ENCODE peak calls at places on chromosome 1, in six cellular contexts. Y is sigmoid colon, D is thyroid gland, E is bronchial epithelial cell, N is GM06990, J is OCI-LY7. H is an unnamed sample.

GRCh38 chr1:42692461-42692860 is 10.2 kb downstream of the YBX1 start:
- DNase-seq in Y (no peak), D (no peak), E (peak), N (no peak), J (no peak), H (no peak)

GRCh38 chr1:174995121-174995520 is 4.6 kb upstream of the CACYBP start:
- DNase-seq in Y (no peak), D (no peak), E (no peak), N (no peak), J (no peak), H (no peak)

GRCh38 chr1:204359474-204360255 is at the start of gene PLEKHA6:
- DNase-seq in Y (peak), D (no peak), E (no peak), N (no peak), J (no peak), H (no peak)

GRCh38 chr1:215003686-215004085 is 78.9 kb upstream of the KCNK2 start:
- DNase-seq in Y (no peak), D (no peak), E (no peak), N (no peak), J (no peak), H (no peak)

GRCh38 chr1:245458761-245459174 is 304.0 kb downstream of the KIF26B start:
- DNase-seq in Y (no peak), D (no peak), E (peak), N (no peak), J (no peak), H (no peak)

GRCh38 chr1:39082811-39083576 is 56.8 kb downstream of the NDUFS5 start:
- DNase-seq in Y (no peak), D (no peak), E (no peak), N (no peak), J (no peak), H (no peak)

GRCh38 chr1:232045134-232045533 is 418.5 kb downstream of the DISC1 start:
- DNase-seq in Y (no peak), D (no peak), E (no peak), N (no peak), J (no peak), H (no peak)

GRCh38 chr1:182842265-182842664 is 3.1 kb downstream of the DHX9 start:
- DNase-seq in Y (no peak), D (no peak), E (no peak), N (no peak), J (no peak), H (no peak)

GRCh38 chr1:155976913-155977606 is 1.3 kb downstream of the ARHGEF2 start:
- DNase-seq in Y (no peak), D (peak), E (no peak), N (no peak), J (no peak), H (no peak)

GRCh38 chr1:67188137-67188536 is 21.9 kb downstream of the IL23R start:
- DNase-seq in Y (no peak), D (no peak), E (no peak), N (no peak), J (no peak), H (no peak)

GRCh38 chr1:224861317-224861716 is 68.2 kb upstream of the DNAH14 start:
- DNase-seq in Y (no peak), D (no peak), E (no peak), N (no peak), J (no peak), H (no peak)

GRCh38 chr1:225987491-225988316 is 11.4 kb downstream of the SDE2 start:
- DNase-seq in Y (no peak), D (no peak), E (peak), N (no peak), J (peak), H (no peak)

GRCh38 chr1:1929639-1930545 is 10.8 kb upstream of the TMEM52 start:
- DNase-seq in Y (no peak), D (no peak), E (no peak), N (no peak), J (no peak), H (no peak)

GRCh38 chr1:42439940-42440339 is 15.9 kb downstream of the ZMYND12 start:
- DNase-seq in Y (no peak), D (no peak), E (peak), N (no peak), J (no peak), H (no peak)

GRCh38 chr1:240811261-240811660 is 199.3 kb upstream of the GREM2 start:
- DNase-seq in Y (no peak), D (no peak), E (no peak), N (no peak), J (no peak), H (no peak)

GRCh38 chr1:20154306-20154831 is 15.2 kb downstream of the PLA2G2F start:
- DNase-seq in Y (peak), D (no peak), E (no peak), N (no peak), J (no peak), H (no peak)

GRCh38 chr1:212098340-212098739 is 62.8 kb downstream of the DTL start:
- DNase-seq in Y (no peak), D (peak), E (no peak), N (no peak), J (no peak), H (no peak)

GRCh38 chr1:59730302-59730701 is 84.4 kb upstream of the HOOK1 start:
- DNase-seq in Y (no peak), D (no peak), E (peak), N (no peak), J (no peak), H (no peak)

GRCh38 chr1:223421676-223422075 is 28.5 kb downstream of the CCDC185 start:
- DNase-seq in Y (no peak), D (no peak), E (peak), N (no peak), J (no peak), H (no peak)

GRCh38 chr1:243488459-243489163 is 232.8 kb downstream of the SDCCAG8 start:
- DNase-seq in Y (no peak), D (no peak), E (no peak), N (no peak), J (no peak), H (no peak)

GRCh38 chr1:101044749-101045148 is 19.2 kb upstream of the DPH5 start:
- DNase-seq in Y (no peak), D (no peak), E (no peak), N (no peak), J (no peak), H (no peak)

DNA sequence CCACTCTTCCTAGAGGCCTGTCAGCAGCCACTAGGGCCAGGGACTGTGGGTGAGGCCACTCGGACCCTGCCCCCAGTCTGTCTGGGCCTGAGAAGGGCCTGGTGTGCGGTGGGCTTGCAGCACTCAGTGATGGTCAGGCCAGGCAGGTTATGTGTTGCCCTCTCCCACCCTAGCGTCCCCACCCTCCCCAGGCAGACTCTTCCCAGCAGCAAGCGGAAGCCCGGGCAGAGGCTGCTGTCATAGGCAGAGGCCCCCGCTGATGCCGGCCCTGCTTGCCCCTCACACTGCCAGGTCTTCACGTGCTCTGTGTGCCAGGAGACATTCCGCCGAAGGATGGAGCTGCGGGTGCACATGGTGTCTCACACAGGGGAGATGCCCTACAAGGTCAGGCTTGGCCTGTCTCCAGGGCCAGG is 6.6 kb downstream of the ZBTB48 start:
- DNase-seq in Y (peak), D (no peak), E (no peak), N (no peak), J (no peak), H (no peak)
- TF ChIP-seq CTCF in Y (no peak), D (no peak), E (no peak), N (no peak), J (no peak), H (no peak)

GRCh38 chr1:169110691-169111447 is 4.4 kb downstream of the ATP1B1 start:
- DNase-seq in Y (peak), D (peak), E (no peak), N (no peak), J (no peak), H (no peak)
- H3K4me3 ChIP-seq in Y (peak), D (peak), E (no peak), N (peak), J (peak), H (no peak)

DNA sequence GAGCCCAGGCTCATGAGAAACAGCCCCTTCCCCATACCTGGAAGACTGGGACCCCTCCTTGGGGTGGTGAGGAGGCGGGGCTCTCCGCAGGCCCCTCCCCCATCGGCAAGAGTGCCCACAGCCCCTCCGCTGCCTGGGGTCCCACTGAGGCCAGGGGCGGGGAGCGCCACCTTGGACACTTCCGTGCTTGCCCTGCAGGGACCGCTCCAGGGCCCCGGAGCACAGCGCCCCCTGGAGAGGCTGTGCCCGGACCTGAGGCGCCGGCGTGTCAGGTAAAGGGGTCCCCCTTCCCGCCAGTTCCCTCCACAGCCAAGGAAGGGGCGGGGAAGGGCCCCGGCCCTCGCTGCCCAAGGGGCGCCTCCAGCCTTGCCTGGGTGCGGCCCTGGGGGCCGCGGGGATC is 21.5 kb downstream of the INAVA start:
- DNase-seq in Y (peak), D (no peak), E (no peak), N (no peak), J (no peak), H (no peak)
- TF ChIP-seq CTCF in Y (no peak), D (no peak), E (peak), N (peak), J (no peak), H (no peak)

GRCh38 chr1:90717665-90718410 is 736 bp upstream of the BARHL2 start:
- DNase-seq in Y (no peak), D (no peak), E (no peak), N (no peak), J (no peak), H (no peak)
- H3K4me3 ChIP-seq in Y (peak), D (no peak), E (no peak), N (no peak), J (no peak), H (no peak)

GRCh38 chr1:61208172-61208571 is 125.8 kb downstream of the NFIA start:
- DNase-seq in Y (no peak), D (no peak), E (no peak), N (no peak), J (no peak), H (no peak)

GRCh38 chr1:61207416-61207815 is 125.1 kb downstream of the NFIA start:
- DNase-seq in Y (no peak), D (no peak), E (no peak), N (no peak), J (no peak), H (no peak)

GRCh38 chr1:61213612-61214011 is 131.3 kb downstream of the NFIA start:
- DNase-seq in Y (no peak), D (no peak), E (no peak), N (no peak), J (no peak), H (no peak)

GRCh38 chr1:61208815-61209214 is 126.5 kb downstream of the NFIA start:
- DNase-seq in Y (no peak), D (no peak), E (no peak), N (no peak), J (no peak), H (no peak)

GRCh38 chr1:61210435-61211012 is 128.2 kb downstream of the NFIA start:
- DNase-seq in Y (no peak), D (no peak), E (no peak), N (no peak), J (peak), H (no peak)
- TF ChIP-seq CTCF in Y (no peak), D (peak), E (no peak), N (peak), J (peak), H (no peak)

GRCh38 chr1:162217674-162218073 is 148.2 kb downstream of the NOS1AP start:
- DNase-seq in Y (no peak), D (no peak), E (no peak), N (no peak), J (no peak), H (no peak)
- H3K4me3 ChIP-seq in Y (no peak), D (no peak), E (no peak), N (no peak), J (no peak), H (no peak)

DNA sequence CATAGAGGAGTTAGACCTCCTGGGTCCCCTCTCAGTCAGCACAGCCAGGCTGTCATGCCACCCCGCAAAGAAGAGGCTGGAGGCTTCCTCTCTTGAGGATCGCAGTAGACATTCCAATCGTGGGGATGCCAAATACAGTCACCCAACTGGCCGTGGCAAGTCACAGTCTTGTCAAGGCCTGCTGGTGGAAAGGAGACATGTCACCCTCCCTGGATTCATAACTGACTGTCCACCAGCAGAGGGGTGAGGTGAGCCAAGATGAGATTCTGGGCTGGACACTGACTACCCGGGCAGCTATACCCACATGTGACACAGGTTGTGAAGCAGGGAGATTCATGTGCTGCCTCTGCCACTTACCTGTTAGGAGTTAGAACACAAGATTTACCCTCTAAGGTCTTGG is 123.5 kb upstream of the NGF start:
- DNase-seq in Y (no peak), D (no peak), E (peak), N (no peak), J (no peak), H (no peak)
- TF ChIP-seq CTCF in Y (no peak), D (no peak), E (no peak), N (no peak), J (no peak), H (no peak)